ENCODE peak calls at places on chromosomes 6 and 20, in five cellular contexts. J is mammary epithelial cell, R is GM23338, Q is fibroblast of lung, B is H9. P is an unnamed sample. For H3K79me2, the result is how much of the 10 kb centered on the place peaks cover.

GRCh38 chr6:147285087-147285855 is 81.1 kb downstream of the STXBP5 start:
- DNase-seq in J (peak), R (peak), Q (peak), B (no peak), P (no peak)

GRCh38 chr6:9862603-9863167 is 552.2 kb downstream of the TFAP2A start:
- DNase-seq in J (no peak), R (no peak), Q (no peak), B (no peak), P (no peak)

GRCh38 chr20:50077818-50078601 is 34.9 kb downstream of the UBE2V1 start:
- DNase-seq in J (no peak), R (no peak), Q (no peak), B (no peak), P (no peak)

GRCh38 chr6:119395192-119395591 is 45.6 kb upstream of the MAN1A1 start:
- DNase-seq in J (no peak), R (no peak), Q (no peak), B (no peak), P (no peak)

GRCh38 chr6:151900897-151901485 is 93.5 kb downstream of the ESR1 start:
- DNase-seq in J (no peak), R (no peak), Q (no peak), B (no peak), P (peak)

GRCh38 chr6:56524891-56525703 is 117.6 kb downstream of the DST start:
- DNase-seq in J (peak), R (no peak), Q (peak), B (no peak), P (peak)

GRCh38 chr20:46375771-46376170 is 30.6 kb downstream of the ELMO2 start:
- DNase-seq in J (peak), R (no peak), Q (no peak), B (no peak), P (no peak)

GRCh38 chr6:21501815-21502214 is 91.7 kb upstream of the SOX4 start:
- DNase-seq in J (no peak), R (no peak), Q (no peak), B (no peak), P (no peak)

GRCh38 chr6:169571123-169571962 is 130.5 kb downstream of the WDR27 start:
- DNase-seq in J (peak), R (no peak), Q (peak), B (no peak), P (no peak)

GRCh38 chr20:64133951-64134407 is 26.6 kb upstream of the NPBWR2 start:
- DNase-seq in J (no peak), R (peak), Q (no peak), B (no peak), P (no peak)

GRCh38 chr20:51427625-51428291 is 114.8 kb downstream of the NFATC2 start:
- DNase-seq in J (no peak), R (peak), Q (no peak), B (no peak), P (no peak)

GRCh38 chr6:36724514-36725385 is 27.1 kb downstream of the RAB44 start:
- DNase-seq in J (peak), R (peak), Q (peak), B (peak), P (peak)

GRCh38 chr6:3825851-3826581 is 23.2 kb upstream of the FAM50B start:
- DNase-seq in J (peak), R (no peak), Q (peak), B (no peak), P (peak)

GRCh38 chr6:144297498-144298166 is 12.5 kb downstream of the UTRN start:
- DNase-seq in J (no peak), R (no peak), Q (peak), B (no peak), P (no peak)
- H3K79me2 ChIP-seq in J (under half), R (under half), Q (under half), B (under half), P (under half)

GRCh38 chr20:19301843-19302242 is 89.4 kb downstream of the SLC24A3 start:
- DNase-seq in J (no peak), R (no peak), Q (no peak), B (no peak), P (no peak)

GRCh38 chr20:19302714-19303113 is 90.3 kb downstream of the SLC24A3 start:
- DNase-seq in J (no peak), R (no peak), Q (no peak), B (no peak), P (no peak)

GRCh38 chr20:19304389-19304788 is 91.9 kb downstream of the SLC24A3 start:
- DNase-seq in J (no peak), R (no peak), Q (no peak), B (no peak), P (no peak)

GRCh38 chr20:19300395-19300794 is 88.0 kb downstream of the SLC24A3 start:
- DNase-seq in J (no peak), R (no peak), Q (no peak), B (no peak), P (no peak)

DNA sequence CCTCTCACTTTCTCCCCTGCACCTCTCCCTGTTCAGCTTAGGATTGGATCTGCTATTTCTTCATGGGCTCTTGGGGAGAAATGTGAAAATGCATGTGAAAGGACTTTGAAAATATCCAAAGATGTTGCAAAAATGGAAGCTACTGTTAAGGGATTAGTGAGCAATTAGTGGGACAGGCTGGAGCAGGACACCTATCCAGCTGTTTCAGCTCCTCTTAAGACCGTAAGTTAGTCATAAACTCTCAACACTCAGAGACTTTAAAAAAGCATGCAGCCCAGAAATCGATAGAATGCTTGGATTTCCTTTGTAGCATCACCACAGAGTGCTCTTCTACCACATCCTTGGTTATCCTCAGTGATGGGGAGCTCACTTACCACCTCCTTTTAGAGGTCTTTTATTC is 88.7 kb downstream of the SLC24A3 start:
- DNase-seq in J (no peak), R (no peak), Q (no peak), B (no peak), P (no peak)
- H3K79me2 ChIP-seq in J (under half), R (under half), Q (under half), B (under half), P (under half)

DNA sequence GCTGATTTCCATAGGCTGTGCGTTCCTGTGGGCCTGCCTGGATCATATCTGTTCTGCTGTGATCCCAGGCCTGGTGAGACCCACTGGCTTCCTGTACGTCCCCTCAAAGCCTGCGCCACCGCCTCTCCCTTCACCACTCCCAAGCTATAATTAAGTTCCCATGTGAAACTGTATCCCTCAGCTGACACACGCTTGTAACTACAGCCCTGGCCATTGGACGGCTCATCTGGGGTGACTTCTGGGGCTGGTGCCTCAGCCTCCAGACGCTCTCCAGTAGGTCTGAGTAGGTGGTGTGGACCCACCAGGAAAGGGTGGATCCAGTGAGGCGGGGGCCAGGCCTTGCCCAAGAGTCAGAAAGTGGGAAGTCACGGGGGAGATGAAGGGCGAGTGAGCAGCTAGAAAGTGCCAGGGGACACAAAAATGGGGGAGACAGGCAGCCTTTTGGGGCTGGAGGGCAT is 21.0 kb downstream of the PPARD start:
- DNase-seq in J (no peak), R (peak), Q (peak), B (peak), P (no peak)
- H3K79me2 ChIP-seq in J (under half), R (under half), Q (under half), B (under half), P (under half)

GRCh38 chr6:52516943-52517342 is 59.9 kb downstream of the TRAM2 start:
- DNase-seq in J (no peak), R (no peak), Q (no peak), B (no peak), P (no peak)

GRCh38 chr6:52516269-52516668 is 60.6 kb downstream of the TRAM2 start:
- DNase-seq in J (no peak), R (no peak), Q (no peak), B (no peak), P (no peak)

GRCh38 chr6:52519618-52520017 is 57.2 kb downstream of the TRAM2 start:
- DNase-seq in J (no peak), R (no peak), Q (no peak), B (no peak), P (no peak)

GRCh38 chr6:52518279-52518944 is 58.4 kb downstream of the TRAM2 start:
- DNase-seq in J (no peak), R (no peak), Q (no peak), B (no peak), P (no peak)

GRCh38 chr6:52517502-52518278 is 59.2 kb downstream of the TRAM2 start:
- DNase-seq in J (peak), R (peak), Q (peak), B (peak), P (peak)
- H3K79me2 ChIP-seq in J (under half), R (under half), Q (half or more), B (under half), P (under half)

DNA sequence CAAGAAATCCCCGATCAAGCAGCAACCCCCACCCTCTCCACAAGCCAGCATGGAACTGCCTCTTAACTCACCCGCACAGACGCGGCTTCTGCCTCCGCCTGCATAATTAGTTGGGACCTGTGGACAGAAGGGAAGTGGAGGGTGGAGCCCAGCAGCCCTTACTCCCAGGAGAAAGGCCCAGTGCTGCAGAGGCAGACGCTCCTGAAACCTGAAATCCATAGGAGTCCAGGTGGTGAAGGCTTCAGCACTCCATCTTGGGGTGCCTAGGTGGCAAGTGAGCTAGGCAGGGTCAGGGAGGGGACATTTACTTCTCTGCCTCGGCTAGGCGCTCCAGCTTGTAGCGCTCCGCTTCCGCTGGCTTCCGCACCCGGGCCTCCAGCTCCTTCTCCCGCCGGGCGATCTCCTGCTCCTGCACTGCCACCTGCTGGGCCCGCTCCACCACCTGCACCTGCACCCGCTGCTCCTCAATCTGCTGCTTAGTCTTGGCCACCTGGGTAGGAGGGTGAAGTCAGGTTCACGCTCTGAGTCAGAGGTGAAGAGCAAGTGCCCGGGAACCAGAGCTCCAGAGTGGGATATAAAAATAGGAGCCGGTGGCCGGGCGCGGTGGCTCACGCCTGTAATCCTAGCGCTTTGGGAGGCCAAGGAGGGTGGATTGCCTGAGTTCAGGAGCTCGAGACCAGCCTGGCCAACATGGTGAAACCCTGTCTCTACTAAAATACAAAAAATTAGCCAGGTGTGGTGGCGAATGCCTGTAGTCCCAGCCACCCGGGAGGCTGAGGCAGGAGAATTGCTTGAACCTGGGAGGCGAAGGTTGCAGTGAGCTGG is 10.7 kb downstream of the TUBB start:
- DNase-seq in J (peak), R (peak), Q (peak), B (peak), P (peak)
- H3K79me2 ChIP-seq in J (under half), R (under half), Q (under half), B (under half), P (under half)

GRCh38 chr20:47572105-47572729 is 70.5 kb downstream of the NCOA3 start:
- DNase-seq in J (no peak), R (no peak), Q (no peak), B (no peak), P (no peak)
- H3K79me2 ChIP-seq in J (half or more), R (half or more), Q (under half), B (under half), P (under half)

GRCh38 chr20:9255171-9255570 is 186.3 kb downstream of the PLCB4 start:
- DNase-seq in J (no peak), R (no peak), Q (no peak), B (no peak), P (no peak)
- H3K79me2 ChIP-seq in J (under half), R (under half), Q (under half), B (under half), P (under half)

DNA sequence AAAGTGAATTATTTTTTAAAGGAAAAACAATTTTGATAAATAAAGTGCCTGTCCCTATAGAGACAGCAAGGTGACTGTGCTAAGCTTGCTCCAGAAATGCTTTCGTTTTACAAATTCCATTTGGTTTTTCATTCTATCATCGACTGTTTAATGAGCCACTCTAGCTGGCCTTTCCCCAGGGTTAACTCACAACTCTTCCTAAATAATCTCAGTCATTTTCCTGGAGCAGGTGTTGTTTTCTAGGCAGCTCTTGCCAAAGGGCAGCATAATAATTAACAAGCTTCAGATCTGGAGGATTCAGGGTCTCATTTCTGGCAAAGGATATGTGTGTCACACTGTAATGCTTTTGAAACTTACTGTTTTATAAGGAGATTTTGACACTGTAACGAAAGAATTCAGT is 184.2 kb downstream of the KHDC1L start:
- DNase-seq in J (no peak), R (no peak), Q (no peak), B (no peak), P (no peak)
- H3K79me2 ChIP-seq in J (under half), R (under half), Q (under half), B (under half), P (under half)

GRCh38 chr20:60869626-60870025 is 382.4 kb upstream of the CDH4 start:
- DNase-seq in J (no peak), R (no peak), Q (no peak), B (no peak), P (no peak)
- H3K79me2 ChIP-seq in J (under half), R (under half), Q (under half), B (under half), P (under half)

P was measured in trophoblast cell.